ENCODE peak calls at places on chromosomes 4 and X, in four cellular contexts. One of them, this sample, is unnamed.

GRCh38 chr4:177228599-177228998 is 81.1 kb upstream of the NEIL3 start:
- DNase-seq in HepG2: no peak
- DNase-seq in WTC11: no peak
- DNase-seq in K562: no peak
- DNase-seq in this sample: no peak

GRCh38 chrX:22081475-22082092 is 49.5 kb downstream of the PHEX start:
- DNase-seq in HepG2: peak
- DNase-seq in K562: peak
- DNase-seq in WTC11: peak
- DNase-seq in this sample: no peak

GRCh38 chrX:151902813-151903591 is 9.7 kb upstream of the MAGEA4 start:
- DNase-seq in HepG2: peak
- DNase-seq in WTC11: no peak
- DNase-seq in K562: no peak
- DNase-seq in this sample: no peak

GRCh38 chrX:2313864-2314646 is 186.7 kb downstream of the DHRSX start:
- DNase-seq in K562: no peak
- DNase-seq in WTC11: no peak
- DNase-seq in HepG2: no peak
- DNase-seq in this sample: no peak

GRCh38 chr4:21753084-21753760 is 195.3 kb downstream of the KCNIP4 start:
- DNase-seq in WTC11: no peak
- DNase-seq in HepG2: no peak
- DNase-seq in K562: no peak
- DNase-seq in this sample: no peak

GRCh38 chr4:94400191-94400590 is 51.6 kb upstream of the PDLIM5 start:
- DNase-seq in WTC11: no peak
- DNase-seq in HepG2: no peak
- DNase-seq in K562: no peak
- DNase-seq in this sample: no peak

GRCh38 chrX:23811135-23811781 is 28.3 kb downstream of the SAT1 start:
- DNase-seq in HepG2: no peak
- DNase-seq in WTC11: no peak
- DNase-seq in K562: no peak
- DNase-seq in this sample: no peak

GRCh38 chrX:56557376-56557929 is 6.0 kb upstream of the UBQLN2 start:
- DNase-seq in K562: no peak
- DNase-seq in WTC11: no peak
- DNase-seq in HepG2: no peak
- DNase-seq in this sample: no peak

GRCh38 chr4:6493668-6494304 is 21.4 kb upstream of the PPP2R2C start:
- DNase-seq in K562: no peak
- DNase-seq in WTC11: no peak
- DNase-seq in HepG2: no peak
- DNase-seq in this sample: no peak

GRCh38 chrX:155179343-155179997 is 36.8 kb upstream of the VBP1 start:
- DNase-seq in WTC11: no peak
- DNase-seq in HepG2: no peak
- DNase-seq in K562: no peak
- DNase-seq in this sample: no peak

GRCh38 chrX:28590394-28590793 is 3.1 kb downstream of the IL1RAPL1 start:
- DNase-seq in WTC11: no peak
- DNase-seq in HepG2: no peak
- DNase-seq in K562: no peak
- DNase-seq in this sample: no peak

GRCh38 chrX:74431807-74432206 is 10.5 kb downstream of the SLC16A2 start:
- DNase-seq in K562: no peak
- DNase-seq in HepG2: no peak
- DNase-seq in WTC11: no peak
- DNase-seq in this sample: no peak

GRCh38 chrX:132957211-132958085 is 981 bp downstream of the HS6ST2 start:
- DNase-seq in HepG2: no peak
- DNase-seq in K562: no peak
- DNase-seq in WTC11: peak
- DNase-seq in this sample: no peak

GRCh38 chr4:145827885-145828284 is 110.7 kb downstream of the ZNF827 start:
- DNase-seq in K562: no peak
- DNase-seq in WTC11: no peak
- DNase-seq in HepG2: no peak
- DNase-seq in this sample: no peak

GRCh38 chrX:101252634-101253033 is 33.0 kb downstream of the DRP2 start:
- DNase-seq in HepG2: no peak
- DNase-seq in WTC11: no peak
- DNase-seq in K562: no peak
- DNase-seq in this sample: no peak

GRCh38 chrX:13689519-13690211 is 737 bp downstream of the RAB9A start:
- DNase-seq in HepG2: no peak
- DNase-seq in K562: no peak
- DNase-seq in WTC11: no peak
- DNase-seq in this sample: no peak

GRCh38 chr4:41044165-41044564 is 170.2 kb downstream of the APBB2 start:
- DNase-seq in WTC11: no peak
- DNase-seq in K562: no peak
- DNase-seq in HepG2: no peak
- DNase-seq in this sample: no peak

GRCh38 chr4:113101669-113102068 is 52.2 kb downstream of the ANK2 start:
- DNase-seq in HepG2: peak
- DNase-seq in WTC11: no peak
- DNase-seq in K562: no peak
- DNase-seq in this sample: no peak

GRCh38 chr4:156217236-156217635 is 263.6 kb upstream of the CTSO start:
- DNase-seq in WTC11: no peak
- DNase-seq in HepG2: no peak
- DNase-seq in K562: no peak
- DNase-seq in this sample: no peak

GRCh38 chr4:167238226-167238625 is 3.9 kb upstream of the SPOCK3 start:
- DNase-seq in K562: no peak
- DNase-seq in WTC11: no peak
- DNase-seq in HepG2: no peak
- DNase-seq in this sample: no peak

GRCh38 chrX:39857780-39858179 is 240.0 kb downstream of the BCOR start:
- DNase-seq in K562: no peak
- DNase-seq in WTC11: no peak
- DNase-seq in HepG2: no peak
- DNase-seq in this sample: no peak

GRCh38 chr4:85854543-85854942 is 379.6 kb downstream of the ARHGAP24 start:
- DNase-seq in HepG2: no peak
- DNase-seq in WTC11: no peak
- DNase-seq in K562: no peak
- DNase-seq in this sample: no peak

GRCh38 chr4:2261110-2261852 is 628 bp downstream of the MXD4 start:
- DNase-seq in K562: peak
- DNase-seq in HepG2: no peak
- DNase-seq in WTC11: peak
- DNase-seq in this sample: no peak

GRCh38 chrX:72663737-72664136 is 50.4 kb downstream of the PHKA1 start:
- DNase-seq in HepG2: no peak
- DNase-seq in K562: no peak
- DNase-seq in WTC11: no peak
- DNase-seq in this sample: no peak

GRCh38 chr4:108433832-108434231 is 186.5 kb upstream of the RPL34 start:
- DNase-seq in K562: no peak
- DNase-seq in WTC11: no peak
- DNase-seq in HepG2: no peak
- DNase-seq in this sample: no peak

GRCh38 chr4:102344520-102344954 is 745 bp downstream of the SLC39A8 start:
- DNase-seq in K562: peak
- DNase-seq in WTC11: peak
- DNase-seq in HepG2: no peak
- DNase-seq in this sample: no peak

GRCh38 chrX:20056704-20057103 is 60.0 kb downstream of the MAP7D2 start:
- DNase-seq in WTC11: no peak
- DNase-seq in HepG2: no peak
- DNase-seq in K562: no peak
- DNase-seq in this sample: no peak

GRCh38 chr4:140081582-140082398 is 72.2 kb downstream of the MAML3 start:
- DNase-seq in WTC11: no peak
- DNase-seq in HepG2: no peak
- DNase-seq in K562: no peak
- DNase-seq in this sample: no peak

GRCh38 chr4:178306565-178306964 is 864.3 kb upstream of the AGA start:
- DNase-seq in HepG2: no peak
- DNase-seq in WTC11: no peak
- DNase-seq in K562: no peak
- DNase-seq in this sample: no peak

GRCh38 chrX:110086916-110087484 is 84.1 kb downstream of the TMEM164 start:
- DNase-seq in HepG2: peak
- DNase-seq in K562: peak
- DNase-seq in WTC11: no peak
- DNase-seq in this sample: no peak

GRCh38 chrX:110086162-110086915 is 83.4 kb downstream of the TMEM164 start:
- DNase-seq in K562: no peak
- DNase-seq in HepG2: peak
- DNase-seq in WTC11: no peak
- DNase-seq in this sample: no peak

GRCh38 chrX:110081320-110081719 is 78.4 kb downstream of the TMEM164 start:
- DNase-seq in HepG2: no peak
- DNase-seq in K562: no peak
- DNase-seq in WTC11: no peak
- DNase-seq in this sample: no peak

GRCh38 chrX:110081740-110082139 is 78.8 kb downstream of the TMEM164 start:
- DNase-seq in WTC11: no peak
- DNase-seq in HepG2: no peak
- DNase-seq in K562: no peak
- DNase-seq in this sample: no peak

DNA sequence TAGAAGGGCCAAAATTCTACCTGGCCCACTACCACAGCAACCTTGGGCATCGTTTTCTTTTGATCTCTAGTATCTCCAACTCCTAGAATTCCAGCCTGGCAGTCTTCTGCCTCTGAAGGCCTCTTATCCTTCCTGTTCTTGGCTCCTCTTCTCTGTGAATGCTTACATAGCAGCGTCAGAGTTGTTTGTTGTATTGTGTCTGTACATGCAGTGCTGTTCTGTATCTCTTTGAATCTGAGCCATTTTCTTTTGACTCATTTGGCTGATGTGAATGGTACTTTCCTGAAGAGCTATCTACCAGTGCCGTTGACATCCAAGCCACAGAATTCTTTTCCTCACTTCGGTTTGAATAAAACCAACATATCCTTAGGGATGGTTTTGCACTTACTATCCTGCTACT is 79.2 kb downstream of the TMEM164 start:
- DNase-seq in WTC11: no peak
- DNase-seq in K562: no peak
- DNase-seq in HepG2: no peak
- DNase-seq in this sample: no peak
- TF ChIP-seq TCF7 in WTC11: no peak
- TF ChIP-seq TCF7 in K562: no peak
- TF ChIP-seq TCF7 in HepG2: no peak
- TF ChIP-seq TCF7 in this sample: no peak

GRCh38 chr4:112069110-112069509 is 76.1 kb upstream of the FAM241A start:
- DNase-seq in HepG2: no peak
- DNase-seq in WTC11: no peak
- DNase-seq in K562: no peak
- DNase-seq in this sample: no peak
- TF ChIP-seq TCF7 in HepG2: no peak
- TF ChIP-seq TCF7 in WTC11: no peak
- TF ChIP-seq TCF7 in K562: no peak
- TF ChIP-seq TCF7 in this sample: no peak

DNA sequence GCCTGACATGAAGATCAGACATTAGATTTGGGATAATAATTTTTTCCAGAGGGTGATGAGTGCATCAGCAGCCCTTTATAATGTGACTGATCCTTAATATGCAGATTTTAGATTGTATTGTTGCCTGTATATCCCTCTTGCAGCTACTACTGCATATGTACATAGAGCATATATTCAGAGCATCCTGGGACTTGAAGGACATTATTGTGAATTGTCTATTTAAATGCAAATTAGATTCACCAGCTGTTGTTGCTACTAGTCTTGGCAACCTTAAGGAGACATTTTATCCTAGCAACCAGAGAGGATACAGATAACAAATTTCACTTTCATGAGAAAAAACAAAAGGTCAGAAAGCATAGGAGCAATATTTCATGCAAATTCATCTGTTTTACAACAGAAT is 148.8 kb downstream of the GC start:
- DNase-seq in K562: no peak
- DNase-seq in HepG2: no peak
- DNase-seq in WTC11: no peak
- DNase-seq in this sample: no peak
- TF ChIP-seq TCF7 in K562: no peak
- TF ChIP-seq TCF7 in HepG2: no peak
- TF ChIP-seq TCF7 in WTC11: no peak
- TF ChIP-seq TCF7 in this sample: no peak

GRCh38 chr4:25085621-25086020 is 54.9 kb upstream of the LGI2 start:
- DNase-seq in WTC11: no peak
- DNase-seq in HepG2: no peak
- DNase-seq in K562: no peak
- DNase-seq in this sample: no peak

GRCh38 chr4:25088342-25088952 is 57.7 kb upstream of the LGI2 start:
- DNase-seq in K562: peak
- DNase-seq in WTC11: no peak
- DNase-seq in HepG2: no peak
- DNase-seq in this sample: no peak

GRCh38 chr4:25089058-25089763 is 58.5 kb upstream of the LGI2 start:
- DNase-seq in WTC11: no peak
- DNase-seq in K562: peak
- DNase-seq in HepG2: no peak
- DNase-seq in this sample: no peak

GRCh38 chr4:25092139-25092538 is 61.4 kb upstream of the LGI2 start:
- DNase-seq in HepG2: no peak
- DNase-seq in WTC11: no peak
- DNase-seq in K562: no peak
- DNase-seq in this sample: no peak

GRCh38 chr4:25090516-25090915 is 59.8 kb upstream of the LGI2 start:
- DNase-seq in HepG2: no peak
- DNase-seq in WTC11: no peak
- DNase-seq in K562: no peak
- DNase-seq in this sample: no peak
- TF ChIP-seq TCF7 in HepG2: no peak
- TF ChIP-seq TCF7 in WTC11: no peak
- TF ChIP-seq TCF7 in K562: no peak
- TF ChIP-seq TCF7 in this sample: no peak

DNA sequence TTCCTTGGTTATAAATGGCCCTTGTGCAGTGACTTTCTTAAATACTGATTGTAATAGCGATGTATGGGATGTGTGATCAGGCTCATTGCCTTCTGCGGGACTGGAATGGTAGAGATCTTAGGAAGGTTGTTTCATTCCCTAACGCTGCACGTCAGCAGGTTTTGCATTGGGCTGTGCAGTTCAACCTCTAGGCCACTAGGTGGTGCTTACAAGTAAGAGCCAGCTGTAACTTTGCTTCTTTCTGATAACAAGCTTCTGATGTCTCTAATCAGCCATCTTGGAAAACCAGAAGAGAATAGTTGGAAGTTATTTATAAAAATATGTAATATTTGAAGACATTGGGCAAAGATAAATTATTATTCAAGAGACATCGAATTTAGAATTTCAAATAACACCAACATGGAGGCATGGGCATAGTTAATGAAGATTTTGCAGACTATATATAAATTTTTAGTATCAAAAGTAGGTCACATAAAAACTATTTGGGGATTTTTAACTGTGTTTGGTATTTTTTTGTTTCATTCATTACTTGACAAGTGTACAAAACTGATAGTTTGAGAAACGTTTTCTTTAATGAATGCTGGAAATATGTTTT is 339.7 kb upstream of the PCDH7 start:
- DNase-seq in WTC11: peak
- DNase-seq in HepG2: peak
- DNase-seq in K562: peak
- DNase-seq in this sample: no peak
- TF ChIP-seq TCF7 in WTC11: no peak
- TF ChIP-seq TCF7 in HepG2: no peak
- TF ChIP-seq TCF7 in K562: no peak
- TF ChIP-seq TCF7 in this sample: no peak

GRCh38 chr4:81688085-81688484 is 216.4 kb upstream of the RASGEF1B start:
- DNase-seq in HepG2: no peak
- DNase-seq in K562: no peak
- DNase-seq in WTC11: no peak
- DNase-seq in this sample: no peak
- TF ChIP-seq TCF7 in HepG2: no peak
- TF ChIP-seq TCF7 in K562: no peak
- TF ChIP-seq TCF7 in WTC11: no peak
- TF ChIP-seq TCF7 in this sample: no peak

This sample was measured in GM12878.